ENCODE peak calls at places on chromosomes 5 and 9, in ten cellular contexts. U, G, N, O, L, S, E, R, Y and F are unnamed samples.

GRCh38 chr9:85108806-85109205 is 439.3 kb downstream of the NTRK2 start:
- DNase-seq in U (no peak), G (no peak), N (no peak), O (no peak), L (no peak), S (no peak), E (no peak), R (no peak), Y (no peak), F (no peak)

GRCh38 chr5:148436029-148436428 is 52.3 kb downstream of the FBXO38 start:
- DNase-seq in U (no peak), G (no peak), N (no peak), O (no peak), L (no peak), S (no peak), E (no peak), R (no peak), Y (no peak), F (no peak)

GRCh38 chr9:98491778-98492177 is 217.0 kb downstream of the GABBR2 start:
- DNase-seq in U (no peak), G (no peak), N (no peak), O (no peak), L (peak), S (no peak), E (no peak), R (no peak), Y (no peak), F (no peak)

GRCh38 chr5:54845567-54845941 is 139.8 kb downstream of the ESM1 start:
- DNase-seq in U (no peak), G (no peak), N (no peak), O (no peak), L (no peak), S (no peak), E (no peak), R (no peak), Y (no peak), F (no peak)

GRCh38 chr5:149747141-149747832 is 17.2 kb downstream of the PPARGC1B start:
- DNase-seq in U (no peak), G (no peak), N (no peak), O (no peak), L (peak), S (no peak), E (no peak), R (no peak), Y (no peak), F (no peak)

GRCh38 chr9:13513710-13514444 is 234.4 kb upstream of the MPDZ start:
- DNase-seq in U (no peak), G (peak), N (no peak), O (no peak), L (no peak), S (peak), E (no peak), R (no peak), Y (no peak), F (no peak)

GRCh38 chr5:43664641-43665040 is 61.7 kb downstream of the NNT start:
- DNase-seq in U (no peak), G (no peak), N (no peak), O (no peak), L (no peak), S (no peak), E (no peak), R (no peak), Y (no peak), F (no peak)

GRCh38 chr9:86778761-86779160 is 168.5 kb downstream of the GAS1 start:
- DNase-seq in U (no peak), G (no peak), N (no peak), O (no peak), L (no peak), S (no peak), E (no peak), R (no peak), Y (no peak), F (no peak)

GRCh38 chr5:127871448-127872153 is 168.4 kb downstream of the CCDC192 start:
- DNase-seq in U (no peak), G (no peak), N (no peak), O (no peak), L (no peak), S (no peak), E (no peak), R (no peak), Y (no peak), F (no peak)